ENCODE peak calls at places on chromosomes 7 and 10, in nine cellular contexts. K, U, N, O, V, Q, W, I and L are unnamed samples.

GRCh38 chr10:23694446-23694920 is 255.6 kb downstream of the OTUD1 start:
- DNase-seq in K (no peak), U (peak), N (no peak), O (no peak), V (peak), Q (peak), W (no peak), I (no peak), L (no peak)

GRCh38 chr10:11425672-11426071 is 185.8 kb downstream of the USP6NL start:
- DNase-seq in K (no peak), U (no peak), N (no peak), O (no peak), V (no peak), Q (no peak), W (no peak), I (no peak), L (no peak)

GRCh38 chr10:75180592-75180991 is 30.0 kb upstream of the VDAC2 start:
- DNase-seq in K (no peak), U (no peak), N (no peak), O (no peak), V (no peak), Q (no peak), W (no peak), I (no peak), L (no peak)

GRCh38 chr10:30435068-30435422 is 1.1 kb downstream of the MAP3K8 start:
- DNase-seq in K (no peak), U (no peak), N (no peak), O (no peak), V (peak), Q (peak), W (peak), I (no peak), L (peak)

GRCh38 chr10:2978111-2978510 is 89.2 kb upstream of the PFKP start:
- DNase-seq in K (no peak), U (no peak), N (peak), O (no peak), V (peak), Q (peak), W (no peak), I (peak), L (peak)

GRCh38 chr10:62166331-62167154 is 102.1 kb downstream of the RTKN2 start:
- DNase-seq in K (no peak), U (no peak), N (no peak), O (no peak), V (no peak), Q (no peak), W (peak), I (no peak), L (no peak)

GRCh38 chr7:114312649-114313048 is 102.0 kb upstream of the FOXP2 start:
- DNase-seq in K (no peak), U (no peak), N (no peak), O (no peak), V (no peak), Q (no peak), W (no peak), I (no peak), L (no peak)

GRCh38 chr10:94213980-94214379 is 148.8 kb downstream of the NOC3L start:
- DNase-seq in K (no peak), U (no peak), N (no peak), O (no peak), V (no peak), Q (no peak), W (no peak), I (no peak), L (no peak)

GRCh38 chr10:74825033-74825370 is 1.4 kb upstream of the KAT6B start:
- DNase-seq in K (no peak), U (peak), N (no peak), O (peak), V (peak), Q (no peak), W (peak), I (no peak), L (peak)

GRCh38 chr10:2137549-2138174 is 400.3 kb upstream of the ADARB2 start:
- DNase-seq in K (no peak), U (peak), N (peak), O (no peak), V (peak), Q (peak), W (no peak), I (no peak), L (peak)

GRCh38 chr10:12405342-12406320 is 56.3 kb downstream of the CAMK1D start:
- DNase-seq in K (no peak), U (no peak), N (no peak), O (peak), V (peak), Q (no peak), W (no peak), I (no peak), L (no peak)

GRCh38 chr7:28017372-28017771 is 163.2 kb downstream of the JAZF1 start:
- DNase-seq in K (no peak), U (no peak), N (no peak), O (no peak), V (no peak), Q (no peak), W (no peak), I (no peak), L (no peak)

GRCh38 chr7:17010637-17011300 is 129.0 kb upstream of the AGR3 start:
- DNase-seq in K (no peak), U (no peak), N (no peak), O (no peak), V (no peak), Q (no peak), W (no peak), I (no peak), L (no peak)

GRCh38 chr10:52955337-52955736 is 182.8 kb upstream of the MBL2 start:
- DNase-seq in K (no peak), U (no peak), N (no peak), O (no peak), V (no peak), Q (no peak), W (no peak), I (no peak), L (no peak)

GRCh38 chr7:26188291-26188999 is 12.1 kb downstream of the HNRNPA2B1 start:
- DNase-seq in K (no peak), U (no peak), N (no peak), O (no peak), V (no peak), Q (peak), W (no peak), I (peak), L (no peak)

GRCh38 chr7:90740364-90740763 is 144.2 kb downstream of the CDK14 start:
- DNase-seq in K (no peak), U (no peak), N (no peak), O (no peak), V (no peak), Q (no peak), W (no peak), I (peak), L (no peak)

GRCh38 chr10:52128056-52128683 is 185.9 kb upstream of the DKK1 start:
- DNase-seq in K (no peak), U (peak), N (no peak), O (no peak), V (peak), Q (peak), W (no peak), I (no peak), L (no peak)

GRCh38 chr7:17401806-17402627 is 103.6 kb downstream of the AHR start:
- DNase-seq in K (no peak), U (no peak), N (no peak), O (no peak), V (no peak), Q (no peak), W (no peak), I (no peak), L (no peak)

GRCh38 chr10:81963606-81964005 is 88.6 kb downstream of the NRG3 start:
- DNase-seq in K (no peak), U (no peak), N (no peak), O (no peak), V (no peak), Q (no peak), W (no peak), I (no peak), L (no peak)

GRCh38 chr7:81776159-81776558 is 6.3 kb upstream of the HGF start:
- DNase-seq in K (no peak), U (no peak), N (no peak), O (no peak), V (no peak), Q (no peak), W (no peak), I (no peak), L (no peak)

GRCh38 chr10:69009360-69009759 is 20.8 kb downstream of the KIFBP start:
- DNase-seq in K (no peak), U (no peak), N (no peak), O (no peak), V (no peak), Q (no peak), W (no peak), I (no peak), L (no peak)

GRCh38 chr10:37856881-37857286 is 526 bp downstream of the ZNF248 start:
- DNase-seq in K (peak), U (no peak), N (peak), O (no peak), V (no peak), Q (peak), W (no peak), I (peak), L (peak)

GRCh38 chr10:107502263-107502979 is 337.9 kb upstream of the SORCS1 start:
- DNase-seq in K (no peak), U (no peak), N (no peak), O (no peak), V (no peak), Q (no peak), W (no peak), I (no peak), L (no peak)

GRCh38 chr10:23892296-23892695 is 316.6 kb upstream of the KIAA1217 start:
- DNase-seq in K (no peak), U (no peak), N (no peak), O (no peak), V (no peak), Q (no peak), W (no peak), I (no peak), L (no peak)

GRCh38 chr7:55109384-55110167 is 90.8 kb downstream of the EGFR start:
- DNase-seq in K (no peak), U (no peak), N (peak), O (no peak), V (no peak), Q (peak), W (no peak), I (no peak), L (no peak)

GRCh38 chr7:108486291-108486966 is 30.2 kb upstream of the NRCAM start:
- DNase-seq in K (no peak), U (no peak), N (no peak), O (no peak), V (no peak), Q (no peak), W (no peak), I (no peak), L (no peak)

GRCh38 chr7:142808802-142809583 is 38.2 kb downstream of the PRSS2 start:
- DNase-seq in K (peak), U (no peak), N (no peak), O (no peak), V (no peak), Q (no peak), W (no peak), I (no peak), L (no peak)

GRCh38 chr7:24255139-24255538 is 28.9 kb upstream of the NPY start:
- DNase-seq in K (no peak), U (no peak), N (no peak), O (no peak), V (no peak), Q (no peak), W (no peak), I (no peak), L (no peak)

GRCh38 chr7:127876393-127876792 is 154.8 kb downstream of the LRRC4 start:
- DNase-seq in K (no peak), U (no peak), N (no peak), O (no peak), V (no peak), Q (no peak), W (no peak), I (no peak), L (no peak)